ENCODE peak calls at places on chromosomes 4 and X, in seven cellular contexts. E is GM12892, C is sigmoid colon, H is HepG2, W is stomach, N is HCT116, Q is upper lobe of left lung. I is an unnamed sample.

GRCh38 chr4:62709618-62710252 is 1509.6 kb downstream of the ADGRL3 start:
- DNase-seq in E (no peak), C (no peak), H (peak), W (no peak), N (no peak), Q (no peak), I (no peak)

GRCh38 chr4:64781737-64782326 is 372.6 kb upstream of the TECRL start:
- DNase-seq in E (no peak), C (no peak), H (peak), W (no peak), N (no peak), Q (no peak), I (no peak)

GRCh38 chrX:121356850-121357171 is 309.4 kb downstream of the GLUD2 start:
- DNase-seq in E (no peak), C (no peak), H (no peak), W (no peak), N (no peak), Q (no peak), I (no peak)

GRCh38 chr4:136036744-136037143 is 1495.5 kb downstream of the PCDH18 start:
- DNase-seq in E (no peak), C (no peak), H (no peak), W (no peak), N (peak), Q (no peak), I (no peak)

GRCh38 chrX:40809210-40809609 is 73.9 kb upstream of the MED14 start:
- DNase-seq in E (no peak), C (no peak), H (no peak), W (no peak), N (no peak), Q (no peak), I (no peak)

GRCh38 chr4:129410115-129410514 is 314.2 kb downstream of the C4orf33 start:
- DNase-seq in E (no peak), C (no peak), H (no peak), W (no peak), N (no peak), Q (no peak), I (no peak)

GRCh38 chrX:48090123-48090522 is 18.7 kb upstream of the ZNF630 start:
- DNase-seq in E (no peak), C (no peak), H (no peak), W (no peak), N (no peak), Q (no peak), I (no peak)

GRCh38 chr4:53706422-53707032 is 115.2 kb upstream of the LNX1 start:
- DNase-seq in E (no peak), C (no peak), H (peak), W (no peak), N (peak), Q (no peak), I (peak)

GRCh38 chrX:11698747-11699146 is 33.0 kb upstream of the ARHGAP6 start:
- DNase-seq in E (no peak), C (no peak), H (no peak), W (no peak), N (no peak), Q (no peak), I (no peak)

GRCh38 chr4:3736806-3737205 is 29.4 kb upstream of the ADRA2C start:
- DNase-seq in E (no peak), C (no peak), H (no peak), W (no peak), N (no peak), Q (no peak), I (no peak)

GRCh38 chrX:139881572-139881971 is 51.3 kb downstream of the ATP11C start:
- DNase-seq in E (no peak), C (no peak), H (no peak), W (no peak), N (no peak), Q (no peak), I (no peak)

GRCh38 chrX:108735087-108735679 is 1.2 kb downstream of the IRS4 start:
- DNase-seq in E (no peak), C (no peak), H (no peak), W (no peak), N (no peak), Q (peak), I (peak)

GRCh38 chrX:119495734-119496520 is 27.7 kb downstream of the SLC25A5 start:
- DNase-seq in E (no peak), C (peak), H (peak), W (no peak), N (no peak), Q (no peak), I (no peak)

GRCh38 chr4:150145090-150145949 is 67.1 kb downstream of the DCLK2 start:
- DNase-seq in E (no peak), C (no peak), H (no peak), W (no peak), N (no peak), Q (no peak), I (no peak)

GRCh38 chr4:127709456-127709855 is 20.7 kb upstream of the SLC25A31 start:
- DNase-seq in E (no peak), C (no peak), H (no peak), W (no peak), N (no peak), Q (no peak), I (no peak)

GRCh38 chr4:109243871-109244270 is 58.6 kb downstream of the COL25A1 start:
- DNase-seq in E (no peak), C (no peak), H (no peak), W (no peak), N (no peak), Q (no peak), I (no peak)

GRCh38 chrX:11244641-11245040 is 48.6 kb upstream of the AMELX start:
- DNase-seq in E (no peak), C (peak), H (no peak), W (no peak), N (no peak), Q (no peak), I (peak)

GRCh38 chrX:150229481-150229880 is 133.6 kb upstream of the MAMLD1 start:
- DNase-seq in E (no peak), C (no peak), H (no peak), W (no peak), N (no peak), Q (no peak), I (no peak)

GRCh38 chrX:155235891-155236290 is 19.6 kb downstream of the VBP1 start:
- DNase-seq in E (no peak), C (no peak), H (peak), W (no peak), N (no peak), Q (no peak), I (no peak)

GRCh38 chrX:34956915-34957314 is 14.3 kb downstream of the FAM47B start:
- DNase-seq in E (no peak), C (no peak), H (no peak), W (no peak), N (no peak), Q (no peak), I (no peak)

GRCh38 chr4:103934178-103934789 is 214.5 kb upstream of the TACR3 start:
- DNase-seq in E (no peak), C (no peak), H (peak), W (no peak), N (peak), Q (no peak), I (peak)

GRCh38 chr4:129545599-129546278 is 449.8 kb downstream of the C4orf33 start:
- DNase-seq in E (no peak), C (peak), H (peak), W (peak), N (no peak), Q (no peak), I (peak)

GRCh38 chr4:156875697-156876096 is 95.9 kb downstream of the PDGFC start:
- DNase-seq in E (no peak), C (no peak), H (no peak), W (no peak), N (no peak), Q (no peak), I (no peak)

GRCh38 chr4:74449571-74450297 is 4.8 kb downstream of the AREG start:
- DNase-seq in E (no peak), C (no peak), H (no peak), W (no peak), N (no peak), Q (no peak), I (no peak)

GRCh38 chr4:67746797-67747495 is 7.2 kb downstream of the GNRHR start:
- DNase-seq in E (no peak), C (no peak), H (peak), W (no peak), N (peak), Q (no peak), I (no peak)

GRCh38 chrX:122269243-122269781 is 914.8 kb upstream of the GRIA3 start:
- DNase-seq in E (no peak), C (no peak), H (no peak), W (no peak), N (no peak), Q (no peak), I (no peak)

GRCh38 chr4:3239998-3240920 is 8.7 kb upstream of the MSANTD1 start:
- DNase-seq in E (no peak), C (no peak), H (no peak), W (no peak), N (no peak), Q (peak), I (no peak)

GRCh38 chrX:119690921-119691716 is 1.8 kb downstream of the SEPTIN6 start:
- DNase-seq in E (no peak), C (no peak), H (no peak), W (no peak), N (no peak), Q (no peak), I (no peak)

GRCh38 chrX:97639526-97639925 is 755.8 kb downstream of the RPA4 start:
- DNase-seq in E (no peak), C (no peak), H (no peak), W (no peak), N (no peak), Q (no peak), I (no peak)

DNA sequence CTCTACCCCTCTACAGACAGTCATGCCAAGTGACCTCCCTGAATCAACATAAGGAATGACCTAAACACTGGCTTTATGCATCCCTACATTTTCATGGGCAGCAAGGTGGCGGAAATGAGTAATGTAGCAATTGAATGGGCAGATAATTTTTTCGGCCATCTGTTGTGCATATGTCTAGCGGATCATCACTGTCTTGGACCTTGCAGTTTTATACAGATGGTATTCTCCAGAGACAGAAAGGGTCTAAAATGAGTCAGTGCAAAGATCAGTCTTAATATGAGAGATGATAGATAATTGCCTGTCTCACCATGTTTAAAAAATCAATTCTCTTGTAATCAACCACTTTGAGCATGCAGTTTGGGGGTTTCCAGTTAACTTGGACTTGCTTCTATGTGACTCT is 177.3 kb upstream of the DKK2 start:
- DNase-seq in E (no peak), C (no peak), H (no peak), W (no peak), N (no peak), Q (no peak), I (no peak)
- TF ChIP-seq POLR2AphosphoS5 in E (no peak), C (no peak), H (no peak), W (no peak), N (no peak), Q (no peak), I (no peak)

GRCh38 chr4:38803833-38804653 is 548 bp downstream of the TLR1 start:
- DNase-seq in E (no peak), C (no peak), H (no peak), W (no peak), N (no peak), Q (no peak), I (no peak)
- TF ChIP-seq POLR2AphosphoS5 in E (peak), C (no peak), H (no peak), W (no peak), N (no peak), Q (no peak), I (no peak)

DNA sequence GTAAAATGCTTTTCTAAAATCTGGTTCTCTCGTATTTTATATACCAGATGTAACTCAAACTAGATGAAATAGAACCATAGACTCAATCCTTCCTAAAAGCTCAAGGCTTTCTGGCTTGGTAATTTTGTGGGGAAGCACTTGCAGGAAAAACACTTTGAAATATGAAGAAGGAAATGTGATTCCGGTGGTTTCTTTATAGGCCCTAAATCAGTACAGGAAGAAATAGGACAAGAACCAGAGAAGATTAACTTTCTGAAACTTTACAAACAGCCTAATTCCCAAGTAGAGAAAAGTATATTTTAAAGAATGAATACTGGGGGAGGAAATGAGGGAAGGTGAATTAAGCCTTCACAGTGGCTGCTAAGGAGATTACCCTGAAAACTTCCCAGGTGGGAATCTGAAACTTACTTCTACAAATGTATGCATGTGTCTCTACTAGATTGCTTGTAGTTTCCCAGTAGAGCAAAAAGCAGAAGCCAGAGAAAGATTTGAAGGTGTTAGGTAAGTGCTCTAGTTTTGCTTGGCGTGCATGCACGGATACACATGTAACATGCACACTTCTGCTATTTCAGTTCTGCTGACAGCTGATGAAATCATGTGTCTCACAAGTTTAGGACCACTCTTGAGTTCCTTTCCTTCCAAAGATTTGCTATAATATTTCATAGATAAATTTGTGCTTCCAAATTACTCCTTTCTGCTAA is 92.1 kb downstream of the AFF1 start:
- DNase-seq in E (peak), C (no peak), H (no peak), W (no peak), N (no peak), Q (no peak), I (no peak)
- TF ChIP-seq POLR2AphosphoS5 in E (no peak), C (no peak), H (no peak), W (no peak), N (no peak), Q (no peak), I (no peak)

GRCh38 chr4:175873707-175874106 is 61.6 kb upstream of the GPM6A start:
- DNase-seq in E (no peak), C (no peak), H (no peak), W (no peak), N (no peak), Q (no peak), I (no peak)
- TF ChIP-seq POLR2AphosphoS5 in E (no peak), C (no peak), H (no peak), W (no peak), N (no peak), Q (no peak), I (no peak)

DNA sequence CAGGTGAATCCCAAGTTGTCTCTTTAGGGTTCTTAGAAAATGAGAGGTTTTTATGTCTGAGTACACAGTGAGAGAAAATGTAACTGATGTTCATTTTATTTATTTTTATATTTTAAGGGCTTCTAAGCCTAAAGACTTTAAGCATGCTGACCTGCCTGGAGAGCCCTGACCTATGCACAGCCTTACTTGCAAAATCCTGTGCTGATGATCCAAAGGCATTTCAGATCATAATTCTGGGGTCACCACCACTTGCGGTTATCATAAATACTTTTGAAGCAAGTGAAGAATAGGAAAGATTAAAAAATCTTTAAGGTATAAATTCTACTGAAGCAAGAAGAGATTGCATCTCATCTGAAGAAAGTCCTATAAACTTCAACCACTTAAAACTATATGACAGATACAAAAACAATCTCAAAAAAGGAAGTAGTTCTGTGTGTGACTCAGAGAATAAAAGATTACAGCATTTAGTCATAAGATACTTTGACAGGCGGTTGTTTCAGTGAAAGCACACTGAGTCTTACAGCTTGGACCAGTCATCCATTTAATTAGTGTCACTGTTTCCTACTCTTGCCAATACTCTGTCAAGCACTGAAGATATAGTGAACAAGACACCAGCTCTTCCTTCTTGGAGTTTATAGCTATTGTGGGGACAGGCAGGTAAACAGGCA is 245.2 kb upstream of the DIPK2B start:
- DNase-seq in E (no peak), C (no peak), H (no peak), W (no peak), N (peak), Q (no peak), I (no peak)
- TF ChIP-seq POLR2AphosphoS5 in E (no peak), C (peak), H (no peak), W (no peak), N (no peak), Q (no peak), I (peak)

DNA sequence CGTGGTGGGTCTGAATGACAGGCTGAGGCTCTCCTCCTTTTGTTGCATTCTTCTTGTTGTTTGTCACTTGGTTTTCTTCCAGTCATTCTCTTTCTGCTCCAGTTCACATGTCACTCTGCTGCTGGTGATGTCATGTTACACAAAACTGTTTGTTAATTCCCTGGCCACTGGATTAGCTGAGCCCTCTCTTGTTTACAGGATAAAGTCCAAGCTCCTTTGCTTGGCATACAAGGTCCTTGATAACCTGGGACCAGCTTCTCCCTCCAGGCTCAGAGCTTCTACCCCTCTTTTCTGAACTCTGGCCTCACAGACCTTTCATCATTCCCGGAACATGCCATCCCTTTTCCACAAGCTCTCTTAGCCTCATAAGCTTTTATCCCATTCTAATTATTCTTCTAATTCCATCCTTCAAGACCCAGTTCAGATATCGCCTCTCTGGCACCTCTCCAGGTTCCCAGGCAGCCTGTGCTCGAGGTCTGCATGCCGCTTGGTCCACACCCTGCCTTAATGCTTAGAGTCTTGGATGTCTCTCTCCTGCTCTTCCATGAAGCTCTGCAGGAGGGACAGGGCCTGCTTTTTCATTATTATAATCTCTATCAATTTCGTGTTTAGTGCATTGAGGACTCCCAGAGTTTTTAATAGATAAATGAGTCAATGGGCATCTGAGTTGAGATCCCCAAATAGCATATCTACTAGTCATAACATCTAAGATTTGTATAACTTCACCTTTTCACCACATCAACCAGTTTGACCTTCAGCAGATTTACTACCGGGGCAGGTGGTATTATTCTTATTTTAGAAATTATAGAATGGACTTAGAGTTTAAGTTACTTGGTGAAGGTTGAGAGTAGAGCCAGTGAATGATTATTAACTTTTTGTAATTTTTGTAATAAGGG is 98.7 kb downstream of the TMEM131L start:
- DNase-seq in E (no peak), C (no peak), H (peak), W (peak), N (no peak), Q (no peak), I (no peak)
- TF ChIP-seq POLR2AphosphoS5 in E (no peak), C (no peak), H (no peak), W (no peak), N (no peak), Q (no peak), I (no peak)

GRCh38 chr4:167233523-167234387 is 539 bp downstream of the SPOCK3 start:
- DNase-seq in E (peak), C (no peak), H (no peak), W (no peak), N (no peak), Q (peak), I (no peak)
- TF ChIP-seq POLR2AphosphoS5 in E (no peak), C (no peak), H (no peak), W (no peak), N (no peak), Q (no peak), I (no peak)

GRCh38 chrX:16851827-16852226 is 18.3 kb downstream of the RBBP7 start:
- DNase-seq in E (no peak), C (no peak), H (no peak), W (no peak), N (no peak), Q (no peak), I (no peak)
- TF ChIP-seq POLR2AphosphoS5 in E (no peak), C (no peak), H (no peak), W (no peak), N (no peak), Q (no peak), I (no peak)